ENCODE peak calls at places on chromosomes 4 and X, in four cellular contexts. T, B, X and A are unnamed samples.

GRCh38 chr4:128825226-128825625 is 15.7 kb downstream of the JADE1 start:
- DNase-seq in X (no peak), T (no peak), B (no peak), A (no peak)

GRCh38 chr4:88110826-88111225 is 47.6 kb downstream of the ABCG2 start:
- DNase-seq in X (no peak), T (no peak), B (no peak), A (no peak)

GRCh38 chrX:7233632-7234406 is 85.9 kb upstream of the PUDP start:
- DNase-seq in B (no peak), X (no peak), T (no peak), A (no peak)

GRCh38 chr4:121217385-121217784 is 53.3 kb upstream of the TNIP3 start:
- DNase-seq in B (no peak), T (no peak), X (no peak), A (no peak)

GRCh38 chr4:74501579-74501978 is 56.6 kb downstream of the AREG start:
- DNase-seq in B (no peak), T (no peak), X (no peak), A (no peak)

GRCh38 chrX:136711147-136711546 is 63.2 kb downstream of the CD40LG start:
- DNase-seq in T (no peak), B (peak), X (no peak), A (no peak)

GRCh38 chrX:20547649-20548051 is 280.9 kb upstream of the RPS6KA3 start:
- DNase-seq in T (no peak), X (no peak), B (no peak), A (no peak)

GRCh38 chr4:14225683-14226207 is 598.2 kb upstream of the BOD1L1 start:
- DNase-seq in X (no peak), B (no peak), T (no peak), A (no peak)

GRCh38 chr4:83335691-83336090 is 1.0 kb upstream of the HPSE start:
- DNase-seq in B (peak), X (no peak), T (no peak), A (no peak)

GRCh38 chr4:126395661-126396060 is 1080.9 kb downstream of the FAT4 start:
- DNase-seq in X (no peak), B (no peak), T (no peak), A (no peak)

GRCh38 chrX:100819534-100819836 is 706 bp upstream of the CSTF2 start:
- DNase-seq in B (no peak), T (no peak), X (no peak), A (no peak)

GRCh38 chrX:154751121-154751668 is 318 bp upstream of the GAB3 start:
- DNase-seq in B (no peak), T (peak), X (no peak), A (no peak)

GRCh38 chr4:1293981-1294380 is 4.3 kb downstream of the MAEA start:
- DNase-seq in X (no peak), T (no peak), B (no peak), A (no peak)

GRCh38 chr4:123744664-123745290 is 348.2 kb downstream of the SPRY1 start:
- DNase-seq in X (no peak), T (no peak), B (peak), A (no peak)

GRCh38 chr4:184755278-184755677 is 21.4 kb upstream of the CENPU start:
- DNase-seq in X (no peak), T (no peak), B (no peak), A (no peak)

GRCh38 chr4:139735381-139736256 is 70.0 kb downstream of the MGST2 start:
- DNase-seq in X (no peak), T (no peak), B (no peak), A (peak)

GRCh38 chr4:15240764-15241163 is 187.1 kb upstream of the C1QTNF7 start:
- DNase-seq in T (no peak), B (no peak), X (no peak), A (no peak)

GRCh38 chr4:123088521-123088920 is 166.1 kb upstream of the NUDT6 start:
- DNase-seq in B (peak), T (no peak), X (no peak), A (no peak)

GRCh38 chrX:39261446-39262147 is 460.3 kb downstream of the MID1IP1 start:
- DNase-seq in T (peak), X (no peak), B (peak), A (peak)

GRCh38 chrX:53930513-53931380 is 113.5 kb downstream of the PHF8 start:
- DNase-seq in X (no peak), T (no peak), B (no peak), A (no peak)

GRCh38 chrX:77788050-77788449 is 2.0 kb upstream of the ATRX start:
- DNase-seq in B (no peak), X (no peak), T (no peak), A (no peak)

GRCh38 chrX:121160987-121161386 is 113.6 kb downstream of the GLUD2 start:
- DNase-seq in T (peak), X (peak), B (no peak), A (no peak)
- TF ChIP-seq SPI1 in T (no peak), X (no peak), B (no peak), A (no peak)

GRCh38 chr4:8334786-8335460 is 65.4 kb downstream of the HTRA3 start:
- DNase-seq in T (no peak), X (no peak), B (no peak), A (no peak)
- TF ChIP-seq POLR2AphosphoS5 in T (no peak), X (no peak), B (no peak), A (no peak)

GRCh38 chr4:30727409-30727808 is 7.2 kb downstream of the PCDH7 start:
- DNase-seq in X (no peak), T (no peak), B (no peak), A (no peak)
- TF ChIP-seq SPI1 in X (no peak), T (no peak), B (no peak), A (no peak)

DNA sequence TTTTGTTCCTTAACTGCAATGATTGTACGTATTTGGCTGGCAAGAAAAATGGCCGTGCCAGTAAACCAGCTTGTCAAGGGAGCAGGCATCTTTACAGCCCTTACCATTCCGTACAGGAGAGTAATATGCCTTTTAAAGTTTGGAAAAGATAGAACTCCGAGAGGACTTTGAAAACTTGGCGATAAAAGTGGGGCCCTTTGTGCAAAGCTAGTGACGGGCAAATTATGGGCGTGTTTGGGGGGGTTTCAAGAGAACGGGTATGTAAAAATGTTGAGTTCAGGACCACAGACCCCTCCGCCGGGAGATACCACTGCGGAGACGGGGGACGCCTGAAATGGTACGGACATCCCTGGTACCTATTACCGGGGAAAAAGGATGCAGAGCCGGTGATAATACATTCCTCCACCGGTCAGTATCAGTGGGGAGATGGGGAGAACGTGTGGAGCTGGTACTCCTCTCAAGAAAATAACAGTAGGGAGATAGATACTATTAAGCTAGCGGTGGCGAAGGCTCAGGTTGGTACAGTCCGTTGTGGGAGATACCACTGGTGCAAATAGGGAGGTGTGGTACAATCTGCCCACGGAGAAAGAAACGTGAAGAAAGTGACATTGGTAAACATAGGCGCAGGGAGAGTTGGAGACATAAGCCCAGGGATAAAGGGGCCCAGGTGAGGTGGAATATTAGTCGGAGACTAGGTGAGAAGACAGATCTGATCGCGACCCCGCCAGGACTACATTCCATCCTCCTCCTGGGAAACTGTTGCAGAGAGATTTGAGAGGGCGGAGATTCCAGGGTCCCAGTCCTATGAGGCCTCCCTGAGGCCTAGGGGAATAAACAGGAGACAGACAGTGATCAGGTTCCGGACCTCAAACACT is 14.5 kb downstream of the SPACA5 start:
- DNase-seq in T (peak), B (peak), X (peak), A (peak)
- TF ChIP-seq POLR2AphosphoS5 in T (no peak), B (no peak), X (no peak), A (no peak)

GRCh38 chr4:158313566-158313965 is 103.3 kb downstream of the TMEM144 start:
- DNase-seq in B (no peak), T (no peak), X (no peak), A (no peak)

GRCh38 chr4:158316264-158316663 is 106.0 kb downstream of the TMEM144 start:
- DNase-seq in T (no peak), B (no peak), X (no peak), A (no peak)

GRCh38 chr4:158319880-158320279 is 109.6 kb downstream of the TMEM144 start:
- DNase-seq in T (no peak), X (no peak), B (no peak), A (no peak)

GRCh38 chr4:158314756-158315487 is 104.6 kb downstream of the TMEM144 start:
- DNase-seq in T (no peak), B (no peak), X (no peak), A (no peak)

GRCh38 chr4:158315706-158316105 is 105.4 kb downstream of the TMEM144 start:
- DNase-seq in T (no peak), X (no peak), B (no peak), A (no peak)
- TF ChIP-seq SPI1 in T (no peak), X (no peak), B (no peak), A (no peak)